ENCODE peak calls at places on chromosomes 3 and 15, in six cellular contexts. K, X, P, O, J and W are unnamed samples.

GRCh38 chr3:157532529-157533297 is 29.5 kb upstream of the VEPH1 start:
- DNase-seq in K (peak), X (peak), P (peak), O (peak), J (peak), W (no peak)

GRCh38 chr15:57138260-57138895 is 219.9 kb downstream of the TCF12 start:
- DNase-seq in K (peak), X (peak), P (peak), O (no peak), J (peak), W (no peak)

GRCh38 chr3:50210510-50211367 is 5.7 kb downstream of the SLC38A3 start:
- DNase-seq in K (no peak), X (no peak), P (no peak), O (no peak), J (no peak), W (no peak)

GRCh38 chr3:152295834-152296233 is 27.1 kb downstream of the MBNL1 start:
- DNase-seq in K (no peak), X (no peak), P (no peak), O (no peak), J (no peak), W (no peak)

GRCh38 chr15:56042982-56043980 is 49.9 kb upstream of the NEDD4 start:
- DNase-seq in K (peak), X (peak), P (no peak), O (no peak), J (no peak), W (no peak)

GRCh38 chr15:88891540-88892254 is 3.6 kb downstream of the HAPLN3 start:
- DNase-seq in K (no peak), X (no peak), P (no peak), O (no peak), J (no peak), W (no peak)

GRCh38 chr3:11346416-11346815 is 74.2 kb downstream of the ATG7 start:
- DNase-seq in K (peak), X (no peak), P (no peak), O (no peak), J (no peak), W (no peak)

GRCh38 chr3:99499235-99499798 is 139.1 kb upstream of the COL8A1 start:
- DNase-seq in K (peak), X (peak), P (peak), O (no peak), J (peak), W (no peak)

GRCh38 chr3:72401005-72401404 is 447.2 kb downstream of the SHQ1 start:
- DNase-seq in K (peak), X (no peak), P (peak), O (no peak), J (no peak), W (no peak)

GRCh38 chr15:36756707-36757106 is 177.3 kb downstream of the CDIN1 start:
- DNase-seq in K (no peak), X (no peak), P (no peak), O (no peak), J (no peak), W (no peak)

GRCh38 chr15:66702770-66703539 is 919 bp downstream of the SMAD6 start:
- DNase-seq in K (peak), X (no peak), P (peak), O (no peak), J (no peak), W (no peak)

GRCh38 chr3:17115186-17115585 is 230.4 kb downstream of the PLCL2 start:
- DNase-seq in K (peak), X (no peak), P (no peak), O (no peak), J (no peak), W (no peak)

GRCh38 chr3:184572528-184573270 is 11.1 kb downstream of the EPHB3 start:
- DNase-seq in K (no peak), X (no peak), P (no peak), O (no peak), J (no peak), W (no peak)

GRCh38 chr3:50174517-50174895 is 16.9 kb upstream of the GNAT1 start:
- DNase-seq in K (no peak), X (no peak), P (no peak), O (no peak), J (no peak), W (no peak)

GRCh38 chr3:105958237-105959000 is 89.6 kb upstream of the CBLB start:
- DNase-seq in K (no peak), X (no peak), P (no peak), O (no peak), J (no peak), W (no peak)

GRCh38 chr3:197880361-197881339 is 69.3 kb upstream of the RPL35A start:
- DNase-seq in K (no peak), X (no peak), P (no peak), O (no peak), J (no peak), W (no peak)

GRCh38 chr15:94526071-94526689 is 294.8 kb downstream of the MCTP2 start:
- DNase-seq in K (no peak), X (no peak), P (no peak), O (no peak), J (peak), W (no peak)

GRCh38 chr15:80059786-80060489 is 462 bp downstream of the ZFAND6 start:
- DNase-seq in K (peak), X (peak), P (peak), O (peak), J (peak), W (no peak)

GRCh38 chr15:38253448-38253847 is 812 bp downstream of the SPRED1 start:
- DNase-seq in K (peak), X (no peak), P (peak), O (no peak), J (peak), W (no peak)

GRCh38 chr3:20060924-20061323 is 20.7 kb downstream of the KAT2B start:
- DNase-seq in K (no peak), X (no peak), P (no peak), O (no peak), J (no peak), W (no peak)

GRCh38 chr15:25247418-25248030 is 191.3 kb downstream of the UBE3A start:
- DNase-seq in K (no peak), X (no peak), P (no peak), O (no peak), J (no peak), W (no peak)

GRCh38 chr3:123158330-123158729 is 43.4 kb upstream of the SEC22A start:
- DNase-seq in K (peak), X (no peak), P (peak), O (no peak), J (no peak), W (no peak)

GRCh38 chr3:30786360-30786759 is 108.1 kb downstream of the GADL1 start:
- DNase-seq in K (no peak), X (no peak), P (no peak), O (no peak), J (no peak), W (no peak)

GRCh38 chr3:112653209-112653871 is 12.4 kb upstream of the CCDC80 start:
- DNase-seq in K (peak), X (peak), P (no peak), O (no peak), J (no peak), W (peak)

GRCh38 chr3:85081191-85081895 is 122.6 kb downstream of the CADM2 start:
- DNase-seq in K (no peak), X (no peak), P (no peak), O (no peak), J (no peak), W (no peak)

GRCh38 chr3:12854550-12854949 is 13.2 kb upstream of the RPL32 start:
- DNase-seq in K (no peak), X (no peak), P (no peak), O (no peak), J (no peak), W (no peak)

GRCh38 chr3:171116365-171116764 is 89.8 kb upstream of the SLC2A2 start:
- DNase-seq in K (peak), X (no peak), P (peak), O (no peak), J (no peak), W (no peak)

GRCh38 chr3:100538339-100538706 is 45.9 kb downstream of the TMEM45A start:
- DNase-seq in K (no peak), X (no peak), P (no peak), O (no peak), J (no peak), W (no peak)